ENCODE peak calls at places on chromosome X, in four cellular contexts. R is midbrain, W is thyroid gland, T is mesendoderm. N is an unnamed sample.

GRCh38 chrX:102995316-102995715 is 58.2 kb downstream of the RAB40AL start:
- DNase-seq in R (no peak), T (no peak), W (no peak), N (no peak)

GRCh38 chrX:31301941-31302340 is 230.1 kb upstream of the FTHL17 start:
- DNase-seq in R (no peak), W (no peak), T (peak; percentile 54), N (no peak)

GRCh38 chrX:114046695-114047279 is 537.1 kb upstream of the HTR2C start:
- DNase-seq in W (no peak), T (no peak), R (no peak), N (no peak)

GRCh38 chrX:62839596-62839995 is 511.5 kb downstream of the SPIN4 start:
- DNase-seq in W (no peak), R (no peak), T (no peak), N (no peak)

GRCh38 chrX:45472968-45473367 is 272.3 kb upstream of the DIPK2B start:
- DNase-seq in W (no peak), T (no peak), R (no peak), N (no peak)

GRCh38 chrX:41875142-41875541 is 48.2 kb downstream of the CASK start:
- DNase-seq in T (no peak), W (no peak), R (no peak), N (no peak)

GRCh38 chrX:37686348-37686736 is 751 bp downstream of the XK start:
- DNase-seq in T (no peak), R (no peak), W (no peak), N (no peak)

GRCh38 chrX:65688403-65688881 is 21.0 kb downstream of the MSN start:
- DNase-seq in R (no peak), T (no peak), W (no peak), N (peak; percentile 56)

GRCh38 chrX:7891928-7892327 is 35.3 kb downstream of the PNPLA4 start:
- DNase-seq in W (no peak), R (no peak), T (no peak), N (no peak)

GRCh38 chrX:1205681-1206611 is 6.5 kb downstream of the CRLF2 start:
- DNase-seq in W (peak; percentile 14), T (peak; percentile 99), R (no peak), N (peak; percentile 90)

GRCh38 chrX:27808226-27808625 is 436 bp downstream of the MAGEB10 start:
- DNase-seq in R (no peak), T (no peak), W (no peak), N (no peak)

GRCh38 chrX:136694491-136695087 is 46.6 kb downstream of the CD40LG start:
- DNase-seq in R (peak; percentile 24), T (peak; percentile 38), W (no peak), N (peak; percentile 54)

GRCh38 chrX:46574941-46575381 is 1.4 kb downstream of the CHST7 start:
- DNase-seq in W (peak; percentile 35), T (no peak), R (no peak), N (peak; percentile 59)

GRCh38 chrX:69060631-69061408 is 104.4 kb downstream of the PJA1 start:
- DNase-seq in T (peak; percentile 76), W (peak; percentile 52), R (no peak), N (peak; percentile 83)

GRCh38 chrX:65591206-65591605 is 56.6 kb upstream of the LAS1L start:
- DNase-seq in W (no peak), T (no peak), R (no peak), N (no peak)

GRCh38 chrX:100643943-100644587 is at the start of gene SRPX2:
- DNase-seq in R (no peak), T (no peak), W (no peak), N (no peak)

N was measured in left kidney.